ENCODE peak calls at places on chromosomes 6 and 20, in nine cellular contexts. C, N, F, W, E, H, X, D and Q are unnamed samples.

GRCh38 chr6:30077218-30077617 is 1.6 kb upstream of the RNF39 start:
- DNase-seq in C (no peak), N (no peak), F (no peak), W (no peak), D (no peak), H (no peak), X (no peak), E (no peak), Q (no peak)

GRCh38 chr6:108798672-108799355 is 49.4 kb upstream of the ARMC2 start:
- DNase-seq in X (no peak), E (peak), H (peak), F (no peak), D (peak), W (peak), N (no peak), C (no peak), Q (no peak)

GRCh38 chr6:145034664-145035063 is 700.7 kb downstream of the EPM2A start:
- DNase-seq in D (no peak), X (no peak), N (no peak), E (no peak), W (no peak), F (no peak), H (no peak), C (peak), Q (no peak)

GRCh38 chr20:57389695-57390603 is 1.2 kb upstream of the RBM38 start:
- DNase-seq in E (no peak), H (peak), N (no peak), F (no peak), W (no peak), C (no peak), D (no peak), X (no peak), Q (no peak)

GRCh38 chr6:87575423-87575822 is 14.4 kb downstream of the RARS2 start:
- DNase-seq in H (no peak), N (no peak), D (no peak), C (no peak), E (no peak), F (no peak), X (no peak), W (no peak), Q (no peak)

GRCh38 chr6:33851959-33852358 is 48.2 kb upstream of the MLN start:
- DNase-seq in E (no peak), N (no peak), X (no peak), W (no peak), C (no peak), D (peak), F (no peak), H (peak), Q (peak)

GRCh38 chr6:90460067-90460466 is 126.8 kb downstream of the MAP3K7 start:
- DNase-seq in F (no peak), D (no peak), C (no peak), H (no peak), W (no peak), X (no peak), E (no peak), N (no peak), Q (no peak)

GRCh38 chr6:27669278-27669797 is 196.4 kb upstream of the ZNF184 start:
- DNase-seq in D (no peak), W (no peak), X (no peak), N (no peak), E (no peak), H (no peak), C (no peak), F (peak), Q (no peak)

GRCh38 chr6:62652692-62653328 is 366.8 kb upstream of the KHDRBS2 start:
- DNase-seq in N (no peak), W (no peak), E (no peak), D (no peak), H (no peak), F (peak), C (peak), X (no peak), Q (no peak)

GRCh38 chr20:21513881-21514540 is at the start of gene NKX2-2:
- DNase-seq in X (no peak), C (no peak), W (no peak), E (no peak), H (no peak), D (no peak), F (no peak), N (peak), Q (no peak)

GRCh38 chr6:3659748-3660147 is 91.8 kb downstream of the PXDC1 start:
- DNase-seq in N (no peak), H (no peak), F (no peak), E (no peak), C (no peak), D (no peak), W (no peak), X (no peak), Q (no peak)

GRCh38 chr6:18976966-18977365 is 589.8 kb downstream of the RNF144B start:
- DNase-seq in H (no peak), N (no peak), C (no peak), X (no peak), D (no peak), W (no peak), E (no peak), F (no peak), Q (no peak)

GRCh38 chr6:135647521-135647920 is 150.0 kb upstream of the AHI1 start:
- DNase-seq in F (no peak), E (no peak), N (no peak), D (no peak), X (no peak), H (no peak), C (no peak), W (no peak), Q (no peak)

GRCh38 chr6:140462495-140463311 is 1088.3 kb upstream of the CITED2 start:
- DNase-seq in X (no peak), H (no peak), C (peak), N (no peak), D (no peak), W (no peak), E (no peak), F (peak), Q (no peak)

GRCh38 chr20:37727247-37727956 is 33.6 kb downstream of the CTNNBL1 start:
- DNase-seq in H (no peak), D (no peak), X (no peak), N (no peak), E (no peak), C (no peak), F (peak), W (no peak), Q (no peak)

GRCh38 chr20:15890358-15890982 is 682.8 kb downstream of the KIF16B start:
- DNase-seq in C (no peak), F (no peak), X (no peak), E (no peak), N (no peak), H (no peak), D (no peak), W (no peak), Q (no peak)

GRCh38 chr20:24966317-24967012 is 17.4 kb downstream of the CST7 start:
- DNase-seq in E (no peak), W (no peak), C (no peak), F (no peak), D (no peak), X (no peak), H (peak), N (no peak), Q (no peak)

GRCh38 chr6:150599199-150600002 is at the start of gene PLEKHG1:
- DNase-seq in C (no peak), X (no peak), E (peak), F (peak), D (peak), W (peak), N (peak), H (peak), Q (peak)

GRCh38 chr20:43667341-43668132 is 623 bp downstream of the MYBL2 start:
- DNase-seq in N (no peak), W (no peak), E (no peak), F (no peak), C (no peak), X (no peak), D (peak), H (no peak), Q (no peak)

GRCh38 chr6:144190593-144190992 is 40.3 kb downstream of the STX11 start:
- DNase-seq in W (peak), D (no peak), C (peak), E (no peak), H (peak), X (peak), F (peak), N (no peak), Q (no peak)

GRCh38 chr6:91669154-91669903 is 1082.5 kb upstream of the MAP3K7 start:
- DNase-seq in N (peak), D (no peak), E (no peak), X (no peak), C (no peak), W (no peak), H (no peak), F (no peak), Q (no peak)

GRCh38 chr6:52014391-52014790 is 73.0 kb downstream of the PKHD1 start:
- DNase-seq in N (no peak), C (no peak), D (no peak), W (no peak), E (no peak), X (no peak), F (no peak), H (no peak), Q (no peak)

GRCh38 chr6:98539669-98540207 is 294.6 kb upstream of the POU3F2 start:
- DNase-seq in E (no peak), H (no peak), C (no peak), X (no peak), N (no peak), D (no peak), W (no peak), F (no peak), Q (no peak)

GRCh38 chr20:47929368-47930115 is 144.3 kb upstream of the SULF2 start:
- DNase-seq in N (no peak), W (no peak), D (no peak), E (no peak), F (peak), X (no peak), H (no peak), C (peak), Q (no peak)

GRCh38 chr6:71258078-71258866 is 30.3 kb upstream of the OGFRL1 start:
- DNase-seq in X (no peak), C (no peak), W (no peak), D (no peak), E (no peak), N (no peak), H (no peak), F (no peak), Q (no peak)

GRCh38 chr6:53898026-53898795 is 103.4 kb downstream of the LRRC1 start:
- DNase-seq in N (no peak), C (peak), W (no peak), D (no peak), F (peak), X (no peak), E (no peak), H (no peak), Q (no peak)

GRCh38 chr6:27441001-27441400 is 31.9 kb downstream of the ZNF184 start:
- DNase-seq in F (no peak), D (no peak), N (no peak), X (no peak), H (no peak), E (no peak), C (peak), W (no peak), Q (no peak)

GRCh38 chr20:58661298-58662141 is 10.4 kb downstream of the STX16 start:
- DNase-seq in E (no peak), N (no peak), W (no peak), H (no peak), C (no peak), X (no peak), F (peak), D (no peak), Q (no peak)

GRCh38 chr20:51513545-51513944 is 29.0 kb downstream of the NFATC2 start:
- DNase-seq in D (no peak), C (no peak), X (no peak), W (no peak), E (no peak), H (no peak), N (no peak), F (no peak), Q (no peak)

GRCh38 chr20:51516855-51517254 is 25.7 kb downstream of the NFATC2 start:
- DNase-seq in N (no peak), D (no peak), C (no peak), X (no peak), W (no peak), H (no peak), F (no peak), E (no peak), Q (no peak)

GRCh38 chr20:51514252-51514651 is 28.3 kb downstream of the NFATC2 start:
- DNase-seq in H (no peak), W (no peak), C (no peak), D (no peak), F (no peak), E (no peak), X (no peak), N (no peak), Q (no peak)

GRCh38 chr20:51512645-51513044 is 29.9 kb downstream of the NFATC2 start:
- DNase-seq in H (no peak), D (no peak), C (no peak), W (no peak), E (no peak), N (no peak), F (no peak), X (no peak), Q (no peak)

DNA sequence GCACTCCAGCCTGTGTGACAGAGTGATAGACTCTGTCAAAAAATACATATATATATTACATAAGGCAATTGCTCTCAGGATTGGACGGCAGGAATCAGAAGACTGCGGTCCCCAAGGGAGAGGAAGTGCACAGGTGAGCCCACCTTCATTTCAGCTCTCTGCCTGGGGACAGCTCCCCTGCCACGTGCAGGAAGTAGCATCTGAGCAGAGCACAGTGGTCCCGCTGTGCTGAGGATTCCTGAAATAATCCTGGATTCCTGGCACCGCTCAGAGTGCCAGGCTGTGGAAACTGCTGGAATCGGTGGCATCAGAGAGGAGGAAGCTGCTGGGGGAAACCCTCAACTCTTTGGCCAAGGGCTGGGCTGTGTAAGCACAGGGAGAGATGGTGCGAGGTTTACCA is 27.7 kb downstream of the NFATC2 start:
- DNase-seq in C (no peak), D (no peak), E (no peak), N (no peak), X (no peak), F (no peak), W (no peak), H (no peak), Q (no peak)
- TF ChIP-seq CTCF in C (no peak), D (no peak), E (no peak), N (no peak), X (no peak), F (no peak), W (no peak), H (no peak), Q (no peak)

GRCh38 chr6:39725632-39725997 is 407 bp upstream of the KIF6 start:
- DNase-seq in N (no peak), C (no peak), E (no peak), H (no peak), F (no peak), D (no peak), W (no peak), X (no peak), Q (no peak)

GRCh38 chr6:39729945-39730344 is 4.7 kb upstream of the KIF6 start:
- DNase-seq in N (no peak), W (no peak), F (no peak), D (no peak), E (no peak), C (no peak), H (no peak), X (no peak), Q (no peak)

GRCh38 chr6:39733704-39734103 is 8.5 kb upstream of the KIF6 start:
- DNase-seq in E (no peak), W (no peak), C (no peak), X (no peak), D (no peak), H (no peak), F (no peak), N (no peak), Q (no peak)

GRCh38 chr6:39731565-39731964 is 6.4 kb upstream of the KIF6 start:
- DNase-seq in C (no peak), D (no peak), N (no peak), E (no peak), X (no peak), H (no peak), W (no peak), F (no peak), Q (no peak)
- TF ChIP-seq CTCF in C (no peak), D (no peak), N (no peak), E (no peak), X (no peak), H (no peak), W (no peak), F (no peak), Q (no peak)

GRCh38 chr20:9609892-9610502 is 95.6 kb downstream of the LAMP5 start:
- DNase-seq in F (peak), D (peak), W (peak), C (peak), N (peak), X (no peak), H (no peak), E (no peak), Q (peak)
- TF ChIP-seq CTCF in F (peak), D (peak), W (peak), C (peak), N (peak), X (peak), H (peak), E (peak), Q (peak)

GRCh38 chr6:43123691-43124314 is 47.3 kb upstream of the SRF start:
- DNase-seq in D (no peak), E (no peak), H (peak), X (no peak), C (no peak), N (no peak), W (no peak), F (no peak), Q (no peak)

GRCh38 chr6:43124481-43124880 is 46.6 kb upstream of the SRF start:
- DNase-seq in N (no peak), D (no peak), C (no peak), F (no peak), X (no peak), E (no peak), W (no peak), H (peak), Q (no peak)

GRCh38 chr6:43127180-43127579 is 43.9 kb upstream of the SRF start:
- DNase-seq in F (no peak), D (no peak), C (no peak), W (no peak), H (peak), E (no peak), X (no peak), N (no peak), Q (no peak)

GRCh38 chr6:43125555-43125954 is 45.5 kb upstream of the SRF start:
- DNase-seq in X (no peak), D (no peak), F (no peak), H (no peak), C (no peak), N (no peak), W (no peak), E (no peak), Q (no peak)

GRCh38 chr6:43125119-43125518 is 46.0 kb upstream of the SRF start:
- DNase-seq in C (peak), H (peak), N (no peak), F (peak), X (no peak), W (no peak), D (no peak), E (no peak), Q (no peak)
- TF ChIP-seq CTCF in C (no peak), H (no peak), N (no peak), F (no peak), X (no peak), W (no peak), D (no peak), E (no peak), Q (no peak)

DNA sequence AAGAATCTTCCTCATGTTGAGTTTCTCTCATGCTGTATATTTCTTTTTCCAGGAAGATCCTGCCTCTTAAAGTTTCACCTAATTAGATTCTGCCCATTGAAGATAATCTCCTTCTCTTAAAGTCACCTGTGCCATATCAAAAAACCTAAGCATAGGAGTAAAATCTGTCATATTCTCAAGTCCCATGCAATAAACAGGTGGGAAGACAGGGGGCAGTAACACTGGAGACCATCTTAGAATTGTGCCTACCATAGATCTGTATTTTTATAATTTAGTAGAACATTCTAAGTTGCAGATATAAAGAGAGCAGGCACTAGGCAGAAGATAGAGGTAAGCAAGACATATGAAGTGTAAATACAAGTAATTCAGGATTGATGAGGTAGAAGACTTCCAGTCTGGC is 763.5 kb upstream of the MANEA start:
- DNase-seq in E (no peak), H (no peak), D (no peak), F (no peak), N (no peak), W (no peak), C (no peak), X (no peak), Q (no peak)
- TF ChIP-seq CTCF in E (no peak), H (no peak), D (peak), F (no peak), N (peak), W (no peak), C (no peak), X (no peak), Q (no peak)

GRCh38 chr6:129195666-129196065 is 312.7 kb downstream of the LAMA2 start:
- DNase-seq in E (no peak), F (no peak), N (no peak), X (no peak), H (no peak), D (no peak), W (no peak), C (no peak), Q (no peak)
- TF ChIP-seq CTCF in E (no peak), F (no peak), N (no peak), X (no peak), H (no peak), D (no peak), W (no peak), C (no peak), Q (no peak)

DNA sequence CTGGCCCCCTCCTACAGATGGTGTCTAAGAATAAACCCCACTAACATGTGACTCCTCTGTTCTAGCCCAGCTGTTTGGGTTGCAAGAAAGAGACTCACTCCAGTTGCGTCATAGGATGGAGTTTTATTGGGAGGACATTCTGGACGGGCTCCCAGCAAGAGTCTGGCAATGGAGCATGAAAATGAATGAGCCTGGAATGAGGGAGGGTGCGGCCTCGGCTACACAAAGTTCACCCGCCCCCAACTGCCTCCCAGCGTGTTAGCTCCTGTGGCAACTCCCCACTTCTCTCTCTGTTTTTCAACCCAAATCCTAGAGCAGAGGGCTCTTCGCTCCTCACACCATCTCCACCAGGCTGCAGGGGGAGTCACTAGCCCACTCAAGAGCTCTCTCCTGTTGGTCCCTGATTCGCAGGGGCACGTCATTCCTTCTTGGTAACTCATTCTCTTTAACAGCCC is 5.1 kb upstream of the ADAM33 start:
- DNase-seq in C (peak), E (peak), W (peak), X (peak), D (no peak), F (peak), N (peak), H (peak), Q (no peak)
- TF ChIP-seq CTCF in C (peak), E (no peak), W (no peak), X (no peak), D (no peak), F (no peak), N (no peak), H (no peak), Q (no peak)

DNA sequence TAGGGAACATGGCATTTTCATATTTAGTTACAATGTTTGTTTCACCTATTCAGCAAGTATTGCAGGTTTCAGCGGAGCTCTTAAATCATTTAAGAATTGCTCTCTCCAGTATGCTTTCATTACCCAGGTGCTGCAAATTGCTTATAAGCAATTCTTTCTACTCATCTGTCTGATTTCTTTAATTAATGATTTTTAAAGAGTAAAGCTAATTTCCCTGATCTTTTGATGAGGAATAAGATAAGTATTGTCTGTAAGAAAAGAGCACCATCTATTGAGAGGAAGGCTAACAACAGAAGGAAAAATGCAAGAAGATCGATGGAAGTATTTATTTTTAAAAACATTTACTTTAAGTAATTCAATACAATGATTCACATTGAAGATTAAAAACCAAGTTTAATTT is 2.0 kb downstream of the OPRM1 start:
- DNase-seq in W (no peak), H (no peak), C (no peak), X (no peak), E (no peak), F (no peak), N (no peak), D (no peak), Q (no peak)
- TF ChIP-seq CTCF in W (no peak), H (no peak), C (no peak), X (no peak), E (no peak), F (no peak), N (no peak), D (no peak), Q (no peak)